ENCODE peak calls at places on chromosomes 6 and 20, in four cellular contexts. Y, V, U and M are unnamed samples.

GRCh38 chr6:29678114-29678513 is 2.8 kb downstream of the ZFP57 start:
- DNase-seq in U (no peak), Y (no peak), V (no peak), M (no peak)

GRCh38 chr20:37699202-37699601 is 5.4 kb downstream of the CTNNBL1 start:
- DNase-seq in U (no peak), V (no peak), Y (no peak), M (no peak)

GRCh38 chr20:49216991-49217578 is 2.1 kb upstream of the DDX27 start:
- DNase-seq in U (peak), V (peak), Y (peak), M (peak)

GRCh38 chr6:134464690-134465411 is 146.9 kb upstream of the SGK1 start:
- DNase-seq in Y (no peak), U (no peak), V (peak), M (no peak)

GRCh38 chr6:112524071-112524470 is 176.9 kb downstream of the RFPL4B start:
- DNase-seq in U (no peak), Y (no peak), V (no peak), M (no peak)

GRCh38 chr6:163962627-163963117 is 548.2 kb downstream of the QKI start:
- DNase-seq in U (peak), V (no peak), Y (no peak), M (no peak)

GRCh38 chr6:3751019-3751729 is at the start of gene PXDC1:
- DNase-seq in V (peak), U (no peak), Y (peak), M (no peak)

GRCh38 chr6:134060491-134061106 is 8.2 kb upstream of the SLC2A12 start:
- DNase-seq in U (no peak), Y (no peak), V (no peak), M (no peak)

GRCh38 chr20:34268851-34269668 is 27.8 kb downstream of the ASIP start:
- DNase-seq in U (no peak), V (peak), Y (peak), M (no peak)

GRCh38 chr6:13304580-13305255 is 23.6 kb downstream of the TBC1D7 start:
- DNase-seq in V (peak), Y (no peak), U (peak), M (no peak)

GRCh38 chr20:24773751-24774201 is 175.3 kb upstream of the CST7 start:
- DNase-seq in V (peak), Y (no peak), U (no peak), M (no peak)

GRCh38 chr20:32129863-32130262 is 20.3 kb downstream of the TM9SF4 start:
- DNase-seq in Y (no peak), U (no peak), V (no peak), M (no peak)

GRCh38 chr20:35776513-35777101 is 4.8 kb downstream of the PHF20 start:
- DNase-seq in Y (no peak), U (peak), V (no peak), M (peak)

GRCh38 chr6:34056301-34056700 is 89.6 kb downstream of the GRM4 start:
- DNase-seq in U (peak), Y (no peak), V (no peak), M (peak)

GRCh38 chr6:52877168-52877567 is 32.3 kb downstream of the GSTA3 start:
- DNase-seq in U (no peak), V (no peak), Y (no peak), M (no peak)

GRCh38 chr6:77136086-77136485 is 327.2 kb downstream of the HTR1B start:
- DNase-seq in V (no peak), Y (no peak), U (no peak), M (no peak)

GRCh38 chr20:22354647-22355046 is 229.7 kb downstream of the FOXA2 start:
- DNase-seq in U (no peak), V (no peak), Y (no peak), M (no peak)

GRCh38 chr6:1836690-1837089 is 227.0 kb downstream of the FOXC1 start:
- DNase-seq in U (no peak), V (no peak), Y (no peak), M (no peak)

GRCh38 chr6:41315943-41316342 is 19.5 kb upstream of the NCR2 start:
- DNase-seq in U (no peak), V (no peak), Y (no peak), M (no peak)

GRCh38 chr6:75934643-75935472 is 137.6 kb downstream of the IMPG1 start:
- DNase-seq in V (peak), Y (peak), U (no peak), M (no peak)